ENCODE peak calls at places on chromosomes 4 and X, in six cellular contexts. B is PC-3, V is GM20000, Z is NCI-H2171 treated with DMSO at 0.1 percent for 48 hours, N is naive B cell, U is KBM-7. Y is an unnamed sample.

GRCh38 chrX:12946838-12947544 is 27.9 kb upstream of the TMSB4X start:
- DNase-seq in Z (peak), U (peak), B (peak), N (peak), V (peak), Y (peak)

GRCh38 chr4:117691572-117692351 is 342.5 kb upstream of the NDST3 start:
- DNase-seq in N (no peak), B (no peak), U (no peak), V (no peak), Z (peak), Y (no peak)

GRCh38 chr4:101649790-101650450 is 140.6 kb upstream of the BANK1 start:
- DNase-seq in V (no peak), Z (peak), B (no peak), N (no peak), U (no peak), Y (no peak)

GRCh38 chrX:40644821-40645358 is 2.5 kb downstream of the CXorf38 start:
- DNase-seq in Z (no peak), V (peak), U (peak), B (peak), N (peak), Y (peak)

GRCh38 chrX:24577091-24577490 is 70.1 kb downstream of the PCYT1B start:
- DNase-seq in V (no peak), N (no peak), U (no peak), B (no peak), Z (no peak), Y (no peak)

GRCh38 chrX:131783555-131784338 is 239.4 kb upstream of the STK26 start:
- DNase-seq in V (no peak), B (peak), U (no peak), N (peak), Z (no peak), Y (no peak)

GRCh38 chrX:110755611-110756010 is 40.0 kb downstream of the CHRDL1 start:
- DNase-seq in B (no peak), N (no peak), Z (no peak), U (no peak), V (no peak), Y (no peak)

GRCh38 chrX:103453655-103454054 is 65.6 kb downstream of the RAB40A start:
- DNase-seq in U (no peak), B (peak), N (no peak), V (no peak), Z (no peak), Y (no peak)

GRCh38 chrX:57929373-57929772 is 19.1 kb upstream of the ZXDA start:
- DNase-seq in B (peak), V (peak), N (no peak), U (peak), Z (no peak), Y (peak)

GRCh38 chr4:9954468-9954867 is 66.8 kb downstream of the SLC2A9 start:
- DNase-seq in B (no peak), U (no peak), N (no peak), Z (no peak), V (no peak), Y (no peak)

GRCh38 chr4:33626242-33626641 is 2618.1 kb downstream of the ARAP2 start:
- DNase-seq in Z (no peak), V (no peak), U (no peak), N (no peak), B (no peak), Y (no peak)

GRCh38 chrX:16869393-16870094 is 618 bp downstream of the RBBP7 start:
- DNase-seq in V (peak), Z (peak), N (peak), B (peak), U (peak), Y (peak)

GRCh38 chr4:932713-933070 is 432 bp downstream of the TMEM175 start:
- DNase-seq in Z (no peak), N (no peak), B (no peak), U (no peak), V (no peak), Y (no peak)

GRCh38 chr4:138007572-138007971 is 234.6 kb downstream of the SLC7A11 start:
- DNase-seq in U (no peak), B (peak), V (no peak), Z (no peak), N (no peak), Y (no peak)

GRCh38 chr4:94408549-94409374 is 43.0 kb upstream of the PDLIM5 start:
- DNase-seq in U (no peak), V (no peak), N (no peak), B (no peak), Z (no peak), Y (no peak)

GRCh38 chr4:122898370-122899150 is 23.8 kb downstream of the NUDT6 start:
- DNase-seq in V (no peak), Z (no peak), N (no peak), B (peak), U (no peak), Y (no peak)

GRCh38 chr4:91961504-91961903 is 342.3 kb upstream of the GRID2 start:
- DNase-seq in N (no peak), Z (no peak), B (no peak), V (no peak), U (no peak), Y (no peak)

GRCh38 chrX:15525664-15526416 is 25.2 kb downstream of the BMX start:
- DNase-seq in V (no peak), U (no peak), Z (peak), B (peak), N (no peak), Y (no peak)

GRCh38 chrX:140190441-140191108 is 225.3 kb upstream of the CXorf66 start:
- DNase-seq in U (no peak), V (no peak), N (no peak), Z (peak), B (no peak), Y (no peak)

GRCh38 chr4:141543176-141543575 is 93.2 kb upstream of the IL15 start:
- DNase-seq in N (no peak), V (no peak), Z (no peak), B (peak), U (no peak), Y (no peak)

GRCh38 chr4:69088473-69088872 is 7.8 kb upstream of the UGT2B7 start:
- DNase-seq in N (no peak), B (no peak), V (no peak), Z (no peak), U (no peak), Y (no peak)

GRCh38 chr4:7466904-7467303 is 32.2 kb upstream of the PSAPL1 start:
- DNase-seq in Z (no peak), B (no peak), V (no peak), N (no peak), U (no peak), Y (no peak)

GRCh38 chr4:185657699-185658098 is 122.4 kb upstream of the PDLIM3 start:
- DNase-seq in U (no peak), N (no peak), Z (no peak), V (no peak), B (no peak), Y (no peak)

GRCh38 chr4:124203613-124204284 is 508.8 kb downstream of the ANKRD50 start:
- DNase-seq in U (no peak), Z (no peak), N (no peak), B (peak), V (no peak), Y (no peak)

GRCh38 chr4:17058506-17058905 is 160.1 kb upstream of the LDB2 start:
- DNase-seq in U (no peak), Z (no peak), V (no peak), B (no peak), N (no peak), Y (no peak)

GRCh38 chr4:76212851-76213414 is 691 bp downstream of the SCARB2 start:
- DNase-seq in V (no peak), U (peak), B (peak), N (peak), Z (peak), Y (no peak)

GRCh38 chrX:10755477-10756334 is 135.3 kb upstream of the MID1 start:
- DNase-seq in B (no peak), Z (no peak), N (no peak), V (no peak), U (no peak), Y (no peak)

GRCh38 chr4:69860007-69860406 is at the start of gene SULT1E1:
- DNase-seq in N (no peak), Z (no peak), U (peak), B (peak), V (no peak), Y (no peak)

GRCh38 chr4:76850010-76850441 is 47.9 kb downstream of the SOWAHB start:
- DNase-seq in V (no peak), U (no peak), N (no peak), B (peak), Z (peak), Y (no peak)

GRCh38 chrX:74534569-74535038 is 79.8 kb downstream of the RLIM start:
- DNase-seq in V (peak), B (no peak), U (no peak), N (no peak), Z (no peak), Y (no peak)

GRCh38 chr4:186029731-186030421 is 39.1 kb upstream of the TLR3 start:
- DNase-seq in N (no peak), V (no peak), U (no peak), B (no peak), Z (peak), Y (no peak)

GRCh38 chrX:11064851-11065600 is 46.1 kb upstream of the HCCS start:
- DNase-seq in N (no peak), U (no peak), V (no peak), B (peak), Z (no peak), Y (no peak)

GRCh38 chrX:21590012-21590776 is 67.9 kb downstream of the KLHL34 start:
- DNase-seq in V (no peak), U (no peak), Z (no peak), N (no peak), B (no peak), Y (no peak)

GRCh38 chrX:48511561-48511960 is 2.8 kb downstream of the PORCN start:
- DNase-seq in V (no peak), U (peak), N (no peak), Z (no peak), B (peak), Y (no peak)

GRCh38 chr4:28228575-28228974 is 1367.9 kb downstream of the STIM2 start:
- DNase-seq in Z (no peak), V (no peak), N (no peak), U (no peak), B (no peak), Y (no peak)

GRCh38 chr4:164943192-164943591 is 34.3 kb downstream of the TRIM61 start:
- DNase-seq in U (no peak), B (no peak), V (no peak), N (no peak), Z (no peak), Y (no peak)